ENCODE peak calls at places on chromosomes 4 and X, in eight cellular contexts. L, T, D, A, O, M, N and C are unnamed samples.

GRCh38 chr4:128166982-128167381 is 105.9 kb downstream of the LARP1B start:
- DNase-seq in L (no peak), T (no peak), D (no peak), A (no peak), O (no peak), M (no peak), N (no peak), C (no peak)

GRCh38 chr4:152485726-152486276 is 50.1 kb downstream of the FBXW7 start:
- DNase-seq in L (peak), T (no peak), D (no peak), A (no peak), O (no peak), M (peak), N (peak), C (peak)

GRCh38 chr4:73753215-73753614 is 12.8 kb downstream of the CXCL8 start:
- DNase-seq in L (no peak), T (no peak), D (no peak), A (no peak), O (no peak), M (no peak), N (no peak), C (no peak)

GRCh38 chr4:80615099-80615498 is 279.6 kb downstream of the CFAP299 start:
- DNase-seq in L (no peak), T (no peak), D (no peak), A (no peak), O (no peak), M (no peak), N (no peak), C (no peak)

GRCh38 chr4:128006592-128006991 is 41.4 kb downstream of the ABHD18 start:
- DNase-seq in L (no peak), T (no peak), D (no peak), A (no peak), O (no peak), M (no peak), N (no peak), C (no peak)

GRCh38 chr4:40363945-40364344 is 28.8 kb downstream of the CHRNA9 start:
- DNase-seq in L (no peak), T (no peak), D (no peak), A (no peak), O (no peak), M (no peak), N (no peak), C (no peak)

GRCh38 chr4:142156246-142156645 is 519.9 kb downstream of the IL15 start:
- DNase-seq in L (no peak), T (no peak), D (no peak), A (no peak), O (no peak), M (no peak), N (peak), C (no peak)

GRCh38 chrX:98506907-98507306 is 1623.2 kb downstream of the RPA4 start:
- DNase-seq in L (no peak), T (no peak), D (no peak), A (no peak), O (no peak), M (no peak), N (no peak), C (no peak)

GRCh38 chr4:33088713-33089112 is 2368.5 kb downstream of the PCDH7 start:
- DNase-seq in L (no peak), T (no peak), D (no peak), A (no peak), O (no peak), M (no peak), N (no peak), C (no peak)